ENCODE peak calls at places on chromosomes 6 and 20, in eight cellular contexts. S, F, I, J, G, O, V and P are unnamed samples.
A peak's percentile ranks its signal among the peaks of the same experiment; 100 is the strongest.

GRCh38 chr20:53100476-53100911 is 128.3 kb downstream of the TSHZ2 start:
- DNase-seq in S (no peak), F (no peak), I (no peak), J (no peak), G (peak; percentile 31), O (no peak), V (no peak), P (no peak)

GRCh38 chr6:170185175-170185970 is 105.5 kb downstream of the DLL1 start:
- DNase-seq in S (no peak), F (no peak), I (peak; percentile 18), J (no peak), G (no peak), O (no peak), V (no peak), P (no peak)

GRCh38 chr20:49700411-49701185 is 13.1 kb downstream of the B4GALT5 start:
- DNase-seq in S (no peak), F (no peak), I (no peak), J (peak; percentile 72), G (peak; percentile 74), O (no peak), V (no peak), P (no peak)

GRCh38 chr6:33849500-33850075 is 45.8 kb upstream of the MLN start:
- DNase-seq in S (no peak), F (no peak), I (no peak), J (no peak), G (no peak), O (no peak), V (no peak), P (no peak)

GRCh38 chr6:7784706-7785105 is 58.8 kb downstream of the BMP6 start:
- DNase-seq in S (no peak), F (no peak), I (no peak), J (no peak), G (no peak), O (no peak), V (no peak), P (no peak)

GRCh38 chr6:128600397-128600951 is 80.1 kb upstream of the PTPRK start:
- DNase-seq in S (peak; percentile 81), F (no peak), I (no peak), J (peak; percentile 94), G (peak; percentile 88), O (no peak), V (no peak), P (no peak)

GRCh38 chr6:70398783-70399730 is 14.3 kb upstream of the FAM135A start:
- DNase-seq in S (no peak), F (no peak), I (no peak), J (peak; percentile 11), G (peak; percentile 29), O (no peak), V (no peak), P (no peak)

GRCh38 chr20:25676164-25676809 is 20.4 kb downstream of the ZNF337 start:
- DNase-seq in S (no peak), F (no peak), I (no peak), J (peak; percentile 60), G (peak; percentile 50), O (no peak), V (no peak), P (no peak)

GRCh38 chr6:166625356-166625755 is 1.7 kb downstream of the RPS6KA2 start:
- DNase-seq in S (no peak), F (no peak), I (no peak), J (no peak), G (no peak), O (no peak), V (no peak), P (no peak)

GRCh38 chr6:158849899-158850806 is 31.0 kb upstream of the EZR start:
- DNase-seq in S (peak; percentile 85), F (peak; percentile 23), I (no peak), J (peak; percentile 89), G (peak; percentile 70), O (no peak), V (no peak), P (peak; percentile 85)

GRCh38 chr20:10332656-10333421 is 101.2 kb downstream of the MKKS start:
- DNase-seq in S (no peak), F (no peak), I (no peak), J (no peak), G (no peak), O (no peak), V (no peak), P (no peak)

GRCh38 chr6:17394192-17394611 is 807 bp downstream of the CAP2 start:
- DNase-seq in S (peak; percentile 39), F (no peak), I (peak; percentile 70), J (peak; percentile 73), G (peak; percentile 83), O (peak; percentile 26), V (peak; percentile 7), P (no peak)

GRCh38 chr6:54335871-54336270 is 27.6 kb downstream of the TINAG start:
- DNase-seq in S (no peak), F (no peak), I (no peak), J (peak; percentile 87), G (peak; percentile 81), O (no peak), V (no peak), P (no peak)

GRCh38 chr20:23445596-23446217 is 6.2 kb downstream of the CSTL1 start:
- DNase-seq in S (no peak), F (no peak), I (peak; percentile 26), J (peak; percentile 85), G (peak; percentile 72), O (no peak), V (no peak), P (no peak)

GRCh38 chr6:47687432-47687831 is 10.9 kb upstream of the ADGRF4 start:
- DNase-seq in S (no peak), F (no peak), I (no peak), J (no peak), G (no peak), O (no peak), V (no peak), P (no peak)

GRCh38 chr6:168162366-168162765 is 83.4 kb upstream of the FRMD1 start:
- DNase-seq in S (no peak), F (no peak), I (no peak), J (no peak), G (no peak), O (no peak), V (no peak), P (no peak)

GRCh38 chr6:18042536-18043145 is 55.2 kb upstream of the KIF13A start:
- DNase-seq in S (no peak), F (no peak), I (no peak), J (no peak), G (no peak), O (no peak), V (no peak), P (no peak)

GRCh38 chr20:38250607-38251006 is 9.9 kb downstream of the KIAA1755 start:
- DNase-seq in S (no peak), F (no peak), I (no peak), J (no peak), G (no peak), O (no peak), V (no peak), P (no peak)

GRCh38 chr6:56853541-56853940 is 101.4 kb upstream of the BEND6 start:
- DNase-seq in S (no peak), F (no peak), I (no peak), J (no peak), G (no peak), O (no peak), V (no peak), P (no peak)

GRCh38 chr6:168822376-168822775 is 381.4 kb downstream of the SMOC2 start:
- DNase-seq in S (no peak), F (no peak), I (no peak), J (no peak), G (no peak), O (no peak), V (no peak), P (no peak)

GRCh38 chr20:49979030-49979832 is 3.5 kb upstream of the SNAI1 start:
- DNase-seq in S (peak; percentile 4), F (peak; percentile 50), I (peak; percentile 86), J (peak; percentile 62), G (peak; percentile 90), O (no peak), V (no peak), P (peak; percentile 70)

GRCh38 chr20:407953-408842 is at the start of gene RBCK1:
- DNase-seq in S (peak; percentile 76), F (peak; percentile 83), I (peak; percentile 88), J (peak; percentile 97), G (peak; percentile 97), O (peak; percentile 75), V (peak; percentile 85), P (peak; percentile 92)

GRCh38 chr6:107695061-107695715 is 128.9 kb downstream of the SCML4 start:
- DNase-seq in S (no peak), F (no peak), I (no peak), J (no peak), G (no peak), O (no peak), V (no peak), P (no peak)

GRCh38 chr6:18515767-18516166 is 128.6 kb downstream of the RNF144B start:
- DNase-seq in S (no peak), F (no peak), I (no peak), J (peak; percentile 35), G (peak; percentile 27), O (no peak), V (no peak), P (no peak)

GRCh38 chr6:22838346-22838745 is 269.0 kb downstream of the HDGFL1 start:
- DNase-seq in S (no peak), F (no peak), I (no peak), J (no peak), G (no peak), O (no peak), V (no peak), P (no peak)

GRCh38 chr6:18115356-18115755 is 7.1 kb downstream of the NHLRC1 start:
- DNase-seq in S (no peak), F (no peak), I (no peak), J (no peak), G (no peak), O (no peak), V (no peak), P (no peak)

GRCh38 chr6:170095273-170095976 is 195.5 kb downstream of the DLL1 start:
- DNase-seq in S (no peak), F (no peak), I (peak; percentile 48), J (no peak), G (no peak), O (peak; percentile 18), V (no peak), P (no peak)

GRCh38 chr20:44586986-44587980 is 4.9 kb downstream of the PKIG start:
- DNase-seq in S (no peak), F (no peak), I (no peak), J (no peak), G (no peak), O (no peak), V (no peak), P (no peak)

GRCh38 chr20:31740208-31740607 is 1.1 kb downstream of the TPX2 start:
- DNase-seq in S (no peak), F (no peak), I (no peak), J (peak; percentile 33), G (peak; percentile 31), O (no peak), V (no peak), P (no peak)

GRCh38 chr6:148472495-148473105 is 130.0 kb downstream of the SASH1 start:
- DNase-seq in S (no peak), F (no peak), I (no peak), J (no peak), G (no peak), O (no peak), V (no peak), P (no peak)

GRCh38 chr20:37071481-37071911 is 24.3 kb downstream of the RBL1 start:
- DNase-seq in S (no peak), F (peak; percentile 6), I (no peak), J (no peak), G (no peak), O (no peak), V (no peak), P (peak; percentile 9)

GRCh38 chr20:53547664-53548239 is 45.9 kb downstream of the ZNF217 start:
- DNase-seq in S (peak; percentile 5), F (no peak), I (no peak), J (peak; percentile 89), G (peak; percentile 85), O (peak; percentile 26), V (no peak), P (peak; percentile 32)

GRCh38 chr6:91659881-91660280 is 1073.0 kb upstream of the MAP3K7 start:
- DNase-seq in S (peak; percentile 82), F (no peak), I (no peak), J (no peak), G (no peak), O (no peak), V (no peak), P (no peak)